ENCODE peak calls at places on chromosomes 2 and 18, in nine cellular contexts. F is cerebellar cortex; Z is GOT3; Y is T-cell; J is ascending aorta; U is colonic mucosa; S is Caki2; P is stimulated activated CD8-positive, alpha-beta memory T cell treated with anti-CD3 and anti-CD28 coated beads, Interleukin-2, amount 100 ng/mL, for 48 hours; O is cardiac muscle cell. N is an unnamed sample.

GRCh38 chr18:51125976-51126375 is 71.5 kb downstream of the MEX3C start:
- DNase-seq in F (no peak), Z (no peak), Y (no peak), J (no peak), U (no peak), S (no peak), P (no peak), O (no peak), N (no peak)

GRCh38 chr2:15943914-15944313 is 3.6 kb downstream of the MYCN start:
- DNase-seq in F (peak), Z (no peak), Y (no peak), J (no peak), U (peak), S (no peak), P (no peak), O (peak), N (no peak)

GRCh38 chr18:79309572-79310278 is 86.0 kb upstream of the NFATC1 start:
- DNase-seq in F (no peak), Z (no peak), Y (no peak), J (no peak), U (no peak), S (no peak), P (no peak), O (no peak), N (no peak)

GRCh38 chr2:180571559-180571958 is 408.8 kb upstream of the UBE2E3 start:
- DNase-seq in F (no peak), Z (no peak), Y (no peak), J (no peak), U (no peak), S (no peak), P (no peak), O (no peak), N (no peak)

GRCh38 chr18:74515620-74516231 is 18.6 kb upstream of the CNDP1 start:
- DNase-seq in F (no peak), Z (no peak), Y (no peak), J (peak), U (no peak), S (no peak), P (no peak), O (no peak), N (no peak)

GRCh38 chr2:37454851-37455762 is 110.7 kb downstream of the QPCT start:
- DNase-seq in F (no peak), Z (no peak), Y (no peak), J (no peak), U (no peak), S (no peak), P (no peak), O (no peak), N (no peak)

GRCh38 chr2:70870790-70871189 is 35.2 kb upstream of the CD207 start:
- DNase-seq in F (no peak), Z (no peak), Y (no peak), J (no peak), U (no peak), S (no peak), P (no peak), O (no peak), N (no peak)

GRCh38 chr2:53490659-53491058 is 276.9 kb upstream of the CHAC2 start:
- DNase-seq in F (no peak), Z (no peak), Y (no peak), J (peak), U (no peak), S (peak), P (no peak), O (no peak), N (peak)

GRCh38 chr2:150732064-150732463 is 244.6 kb upstream of the RND3 start:
- DNase-seq in F (no peak), Z (no peak), Y (no peak), J (no peak), U (no peak), S (peak), P (no peak), O (no peak), N (no peak)

GRCh38 chr2:141517180-141517851 is 613.5 kb downstream of the LRP1B start:
- DNase-seq in F (no peak), Z (no peak), Y (no peak), J (no peak), U (no peak), S (no peak), P (no peak), O (no peak), N (no peak)

GRCh38 chr2:58207189-58207588 is 33.9 kb downstream of the FANCL start:
- DNase-seq in F (no peak), Z (no peak), Y (no peak), J (no peak), U (no peak), S (no peak), P (no peak), O (no peak), N (no peak)

GRCh38 chr2:241539616-241540374 is 18.8 kb upstream of the BOK start:
- DNase-seq in F (no peak), Z (no peak), Y (no peak), J (no peak), U (no peak), S (no peak), P (no peak), O (no peak), N (no peak)

GRCh38 chr2:69693472-69694450 is 48.2 kb upstream of the ANXA4 start:
- DNase-seq in F (no peak), Z (no peak), Y (peak), J (no peak), U (no peak), S (no peak), P (no peak), O (no peak), N (no peak)

GRCh38 chr18:7608174-7608550 is 41.0 kb downstream of the PTPRM start:
- DNase-seq in F (no peak), Z (no peak), Y (no peak), J (no peak), U (no peak), S (no peak), P (no peak), O (no peak), N (no peak)

GRCh38 chr2:72036173-72036545 is 111.5 kb downstream of the CYP26B1 start:
- DNase-seq in F (no peak), Z (no peak), Y (no peak), J (no peak), U (no peak), S (no peak), P (no peak), O (no peak), N (no peak)

GRCh38 chr2:67797801-67798535 is 264.8 kb downstream of the C1D start:
- DNase-seq in F (no peak), Z (no peak), Y (no peak), J (no peak), U (no peak), S (no peak), P (no peak), O (no peak), N (no peak)

GRCh38 chr2:11290211-11290610 is 54.2 kb downstream of the ROCK2 start:
- DNase-seq in F (no peak), Z (no peak), Y (no peak), J (no peak), U (no peak), S (no peak), P (no peak), O (no peak), N (no peak)

GRCh38 chr2:218027426-218028188 is 24.8 kb upstream of the TNS1 start:
- DNase-seq in F (no peak), Z (no peak), Y (no peak), J (peak), U (no peak), S (no peak), P (no peak), O (no peak), N (no peak)

GRCh38 chr2:192190474-192190873 is 4.3 kb downstream of the TMEFF2 start:
- DNase-seq in F (peak), Z (no peak), Y (no peak), J (no peak), U (no peak), S (no peak), P (no peak), O (peak), N (no peak)

GRCh38 chr2:203626952-203627681 is 79.3 kb upstream of the CD28 start:
- DNase-seq in F (no peak), Z (no peak), Y (no peak), J (no peak), U (no peak), S (no peak), P (no peak), O (no peak), N (no peak)

GRCh38 chr2:74764429-74765272 is 69.3 kb upstream of the HK2 start:
- DNase-seq in F (no peak), Z (no peak), Y (no peak), J (no peak), U (no peak), S (no peak), P (no peak), O (no peak), N (no peak)

GRCh38 chr2:174901075-174901474 is 104.1 kb downstream of the CHN1 start:
- DNase-seq in F (no peak), Z (no peak), Y (peak), J (no peak), U (no peak), S (no peak), P (no peak), O (no peak), N (no peak)

GRCh38 chr2:113886479-113887383 is 3.2 kb upstream of the ACTR3 start:
- DNase-seq in F (no peak), Z (no peak), Y (no peak), J (no peak), U (peak), S (peak), P (peak), O (no peak), N (peak)

GRCh38 chr2:120847700-120848321 is 112.1 kb downstream of the GLI2 start:
- DNase-seq in F (peak), Z (no peak), Y (no peak), J (no peak), U (no peak), S (no peak), P (no peak), O (no peak), N (no peak)